ENCODE peak calls at places on chromosome 15, in six cellular contexts. Z is CD4-positive, alpha-beta T cell; K is lower lobe of right lung; T is GM20000; Y is upper lobe of left lung; H is ovary. M is an unnamed sample.

GRCh38 chr15:82807920-82808633 is 1.4 kb upstream of the WHAMM start:
- DNase-seq in Z (no peak), K (no peak), T (no peak), Y (no peak), H (no peak), M (no peak)

GRCh38 chr15:25710184-25710583 is 152.9 kb downstream of the ATP10A start:
- DNase-seq in Z (peak; percentile 24), K (peak; percentile 69), T (peak; percentile 53), Y (peak; percentile 87), H (no peak), M (no peak)

GRCh38 chr15:67303490-67304363 is 49.1 kb downstream of the IQCH start:
- DNase-seq in Z (no peak), K (no peak), T (peak; percentile 39), Y (no peak), H (peak; percentile 18), M (no peak)

GRCh38 chr15:76576526-76577279 is 240.1 kb downstream of the ISL2 start:
- DNase-seq in Z (no peak), K (peak; percentile 73), T (no peak), Y (no peak), H (peak; percentile 64), M (no peak)

GRCh38 chr15:63628123-63628822 is 31.1 kb downstream of the FBXL22 start:
- DNase-seq in Z (no peak), K (no peak), T (no peak), Y (no peak), H (no peak), M (no peak)

GRCh38 chr15:101431301-101431700 is 58.2 kb downstream of the PCSK6 start:
- DNase-seq in Z (no peak), K (no peak), T (no peak), Y (no peak), H (no peak), M (no peak)

GRCh38 chr15:30990451-30991300 is 752 bp downstream of the MTMR10 start:
- DNase-seq in Z (no peak), K (no peak), T (peak; percentile 38), Y (no peak), H (no peak), M (no peak)

GRCh38 chr15:57542505-57542817 is 49.2 kb upstream of the MYZAP start:
- DNase-seq in Z (no peak), K (no peak), T (no peak), Y (no peak), H (no peak), M (no peak)

GRCh38 chr15:42199126-42199525 is 9.0 kb downstream of the VPS39 start:
- DNase-seq in Z (no peak), K (no peak), T (no peak), Y (no peak), H (no peak), M (no peak)

DNA sequence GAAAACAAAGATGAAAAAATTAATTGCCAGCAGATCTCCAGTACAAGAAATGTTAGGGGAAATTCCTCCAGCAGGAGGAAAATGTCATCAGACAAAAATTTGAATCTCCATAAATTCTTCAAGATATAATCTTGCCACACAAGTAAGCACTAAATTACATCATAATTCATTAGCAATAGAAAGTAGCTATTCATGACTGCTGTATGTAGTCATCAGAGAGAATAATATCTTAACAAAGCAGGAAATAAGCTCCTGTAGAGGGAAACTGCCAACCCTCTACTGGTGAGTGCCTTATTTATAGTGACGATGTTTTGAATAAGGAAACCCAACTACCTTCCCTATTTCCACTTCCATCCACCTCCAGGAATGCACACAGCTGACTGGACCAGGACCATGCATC is 15.8 kb upstream of the SLC27A2 start:
- DNase-seq in Z (no peak), K (no peak), T (no peak), Y (no peak), H (no peak), M (no peak)
- TF ChIP-seq CTCF in Z (no peak), K (no peak), T (no peak), Y (no peak), H (no peak), M (no peak)

GRCh38 chr15:93477721-93478120 is 388.7 kb upstream of the RGMA start:
- DNase-seq in Z (no peak), K (peak; percentile 52), T (no peak), Y (no peak), H (no peak), M (no peak)
- TF ChIP-seq CTCF in Z (no peak), K (peak; percentile 14), T (no peak), Y (no peak), H (no peak), M (no peak)

GRCh38 chr15:68630836-68631235 is 52.0 kb downstream of the CORO2B start:
- DNase-seq in Z (no peak), K (no peak), T (no peak), Y (no peak), H (no peak), M (no peak)
- TF ChIP-seq CTCF in Z (no peak), K (no peak), T (no peak), Y (no peak), H (no peak), M (no peak)

DNA sequence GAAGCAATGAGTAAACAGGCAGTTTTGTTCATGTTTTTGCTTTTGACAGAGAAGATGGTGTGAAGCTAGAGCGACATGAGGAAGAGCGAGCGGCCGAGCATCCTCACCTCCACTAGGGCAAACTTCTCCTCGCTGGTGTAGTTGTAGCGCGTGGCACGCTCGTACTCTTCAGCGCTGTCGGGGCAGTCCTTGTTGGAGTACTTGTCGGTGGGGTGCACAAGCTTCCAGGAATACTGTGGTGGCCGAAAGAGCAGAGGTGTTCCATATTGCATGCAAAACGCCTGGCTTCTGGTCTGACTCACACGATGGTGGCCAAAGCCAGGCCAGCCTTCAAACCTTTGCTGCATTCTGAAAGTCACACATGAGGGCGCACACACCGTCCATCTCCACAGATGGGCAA is 54.3 kb downstream of the CYFIP1 start:
- DNase-seq in Z (no peak), K (no peak), T (no peak), Y (no peak), H (no peak), M (no peak)
- TF ChIP-seq CTCF in Z (no peak), K (no peak), T (no peak), Y (no peak), H (no peak), M (no peak)

GRCh38 chr15:73717206-73717605 is 33.0 kb downstream of the CD276 start:
- DNase-seq in Z (no peak), K (no peak), T (no peak), Y (no peak), H (no peak), M (no peak)

GRCh38 chr15:73716417-73716816 is 32.2 kb downstream of the CD276 start:
- DNase-seq in Z (no peak), K (peak; percentile 89), T (no peak), Y (no peak), H (no peak), M (no peak)

GRCh38 chr15:73714695-73715301 is 30.6 kb downstream of the CD276 start:
- DNase-seq in Z (no peak), K (no peak), T (no peak), Y (no peak), H (no peak), M (no peak)

GRCh38 chr15:73715417-73715816 is 31.2 kb downstream of the CD276 start:
- DNase-seq in Z (no peak), K (no peak), T (no peak), Y (no peak), H (no peak), M (no peak)

GRCh38 chr15:73717802-73718201 is 33.6 kb downstream of the CD276 start:
- DNase-seq in Z (no peak), K (no peak), T (no peak), Y (no peak), H (no peak), M (no peak)
- TF ChIP-seq CTCF in Z (no peak), K (no peak), T (no peak), Y (no peak), H (no peak), M (no peak)

GRCh38 chr15:80087104-80087503 is 27.6 kb downstream of the ZFAND6 start:
- DNase-seq in Z (no peak), K (no peak), T (no peak), Y (no peak), H (no peak), M (no peak)

GRCh38 chr15:80093854-80094418 is 34.5 kb downstream of the ZFAND6 start:
- DNase-seq in Z (no peak), K (peak; percentile 55), T (no peak), Y (no peak), H (peak; percentile 35), M (no peak)

GRCh38 chr15:80095511-80095910 is 36.0 kb downstream of the ZFAND6 start:
- DNase-seq in Z (no peak), K (no peak), T (no peak), Y (no peak), H (no peak), M (no peak)

GRCh38 chr15:80090041-80090440 is 30.6 kb downstream of the ZFAND6 start:
- DNase-seq in Z (no peak), K (no peak), T (no peak), Y (no peak), H (no peak), M (no peak)

DNA sequence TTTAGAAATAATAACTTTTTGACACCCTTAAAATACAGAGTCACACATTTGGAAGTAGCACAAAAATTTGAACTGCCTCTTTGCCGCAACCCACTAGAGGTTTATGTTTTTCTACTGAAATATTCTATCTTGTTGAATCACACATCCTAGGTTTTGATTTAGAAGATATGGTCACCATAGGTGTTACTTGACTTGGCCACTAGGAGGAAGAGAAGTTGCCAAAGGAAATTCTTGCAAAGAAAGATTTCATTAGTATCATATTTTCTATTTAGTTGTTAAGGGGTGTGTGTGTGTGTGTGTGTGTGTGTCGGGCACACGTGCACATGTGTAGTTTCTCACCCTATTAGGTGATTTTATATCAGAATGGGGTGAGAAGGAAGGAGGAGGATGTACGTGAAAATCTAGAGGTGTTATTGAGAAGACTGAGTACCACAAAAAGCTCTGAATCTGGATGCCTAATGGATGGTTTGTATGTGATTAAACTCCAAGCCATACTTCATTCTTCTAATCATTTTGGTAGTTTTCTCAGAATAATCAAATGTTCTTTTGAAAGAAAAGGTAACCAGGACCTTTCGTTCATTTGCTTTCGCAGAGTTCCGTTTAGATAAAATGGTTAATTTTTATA is 31.5 kb downstream of the ZFAND6 start:
- DNase-seq in Z (no peak), K (no peak), T (no peak), Y (no peak), H (no peak), M (no peak)
- TF ChIP-seq CTCF in Z (peak; percentile 36), K (peak; percentile 18), T (peak; percentile 12), Y (no peak), H (no peak), M (peak; percentile 65)

M was measured in CD14-positive monocyte.